ENCODE peak calls at places on chromosomes 6 and 20, in ten cellular contexts. J, I, B, W, Y, S, N, D, U and Q are unnamed samples.

GRCh38 chr6:30955367-30956042 is 14.7 kb downstream of the MUCL3 start:
- DNase-seq in Y (peak), I (peak), S (peak), N (peak), W (peak), U (peak), D (no peak), B (peak), J (peak), Q (peak)

GRCh38 chr6:27565839-27566779 is 93.2 kb upstream of the ZNF184 start:
- DNase-seq in J (no peak), U (no peak), B (no peak), Y (peak), W (peak), D (no peak), I (no peak), S (no peak), N (peak), Q (no peak)

GRCh38 chr6:125596020-125596419 is 153.4 kb upstream of the HEY2 start:
- DNase-seq in W (no peak), S (no peak), Y (no peak), B (no peak), J (no peak), N (no peak), I (no peak), D (no peak), U (no peak), Q (no peak)

GRCh38 chr6:24478903-24479302 is 10.5 kb downstream of the GPLD1 start:
- DNase-seq in W (no peak), I (no peak), S (no peak), Y (no peak), U (no peak), N (no peak), J (no peak), D (no peak), B (no peak), Q (no peak)

GRCh38 chr6:106591111-106591825 is 38.0 kb downstream of the RTN4IP1 start:
- DNase-seq in U (no peak), D (no peak), J (no peak), I (peak), B (no peak), N (peak), Y (no peak), W (peak), S (peak), Q (no peak)

GRCh38 chr20:49674383-49675352 is 39.0 kb downstream of the B4GALT5 start:
- DNase-seq in W (peak), D (no peak), Y (no peak), J (no peak), N (peak), I (no peak), U (peak), B (no peak), S (peak), Q (peak)

GRCh38 chr6:10361428-10361827 is 53.4 kb downstream of the TFAP2A start:
- DNase-seq in I (no peak), W (no peak), S (no peak), D (no peak), B (no peak), Y (no peak), J (no peak), U (no peak), N (no peak), Q (no peak)

GRCh38 chr6:18241208-18241836 is 23.0 kb downstream of the DEK start:
- DNase-seq in N (peak), I (no peak), D (peak), B (no peak), S (peak), W (no peak), Y (no peak), J (no peak), U (no peak), Q (no peak)

GRCh38 chr6:132734694-132735236 is 20.9 kb upstream of the VNN1 start:
- DNase-seq in Y (no peak), U (no peak), W (peak), N (peak), J (no peak), I (peak), S (peak), D (no peak), B (peak), Q (no peak)

GRCh38 chr6:166814386-166814785 is 142.0 kb downstream of the RNASET2 start:
- DNase-seq in N (no peak), B (no peak), Y (no peak), W (no peak), D (no peak), U (no peak), J (no peak), I (no peak), S (no peak), Q (no peak)

GRCh38 chr6:12051861-12052368 is 39.8 kb downstream of the HIVEP1 start:
- DNase-seq in B (no peak), D (no peak), I (peak), J (no peak), W (no peak), N (peak), U (no peak), Y (no peak), S (no peak), Q (peak)

GRCh38 chr6:37130704-37131103 is 39.2 kb upstream of the PIM1 start:
- DNase-seq in I (peak), Y (no peak), J (no peak), U (peak), B (no peak), N (peak), W (no peak), D (peak), S (peak), Q (no peak)

GRCh38 chr6:143370972-143371371 is 79.5 kb downstream of the ADAT2 start:
- DNase-seq in B (no peak), W (no peak), U (no peak), I (no peak), D (no peak), N (no peak), S (no peak), J (no peak), Y (no peak), Q (no peak)

GRCh38 chr20:44745560-44746366 is at the start of gene KCNK15:
- DNase-seq in J (peak), S (peak), I (peak), U (no peak), W (peak), D (no peak), B (peak), Y (peak), N (peak), Q (no peak)

GRCh38 chr6:158793432-158793831 is 25.7 kb downstream of the EZR start:
- DNase-seq in U (no peak), Y (peak), I (peak), J (peak), S (peak), B (peak), N (peak), W (peak), D (peak), Q (peak)

GRCh38 chr6:139996253-139996834 is 621.9 kb upstream of the CITED2 start:
- DNase-seq in Y (peak), B (peak), I (no peak), J (no peak), W (peak), U (no peak), N (peak), D (no peak), S (no peak), Q (peak)

GRCh38 chr6:159968295-159969203 is at the start of gene IGF2R:
- DNase-seq in S (peak), N (peak), B (peak), Y (peak), U (peak), D (peak), I (peak), J (peak), W (peak), Q (peak)

GRCh38 chr6:74091133-74091793 is 395.3 kb downstream of the CD109 start:
- DNase-seq in U (no peak), S (peak), I (peak), J (peak), N (peak), Y (peak), D (peak), B (peak), W (peak), Q (peak)

GRCh38 chr6:28895131-28895812 is 28.5 kb downstream of the TRIM27 start:
- DNase-seq in U (peak), D (peak), Y (peak), B (peak), J (peak), I (peak), S (peak), W (peak), N (peak), Q (peak)

GRCh38 chr6:144007779-144008500 is at the start of gene PLAGL1:
- DNase-seq in D (peak), J (peak), W (peak), S (peak), B (peak), N (peak), Y (peak), I (peak), U (peak), Q (no peak)

GRCh38 chr6:71420693-71421328 is 132.2 kb downstream of the OGFRL1 start:
- DNase-seq in N (peak), Y (peak), W (peak), I (peak), D (peak), U (peak), B (no peak), S (peak), J (peak), Q (no peak)

GRCh38 chr6:7996538-7997225 is 67.5 kb downstream of the BLOC1S5 start:
- DNase-seq in I (no peak), U (no peak), B (peak), N (peak), D (peak), S (no peak), J (peak), Y (no peak), W (no peak), Q (no peak)

GRCh38 chr20:58852559-58853271 is at the start of gene GNAS:
- DNase-seq in W (peak), S (peak), B (peak), N (peak), Y (peak), J (peak), D (peak), I (peak), U (peak), Q (peak)

GRCh38 chr6:136158971-136159370 is 91.1 kb downstream of the MTFR2 start:
- DNase-seq in Y (no peak), B (no peak), W (no peak), J (no peak), U (no peak), I (no peak), D (no peak), S (no peak), N (no peak), Q (no peak)

GRCh38 chr6:130409394-130410095 is 43.7 kb downstream of the TMEM200A start:
- DNase-seq in U (no peak), W (no peak), J (no peak), D (no peak), B (no peak), N (no peak), S (no peak), I (no peak), Y (no peak), Q (no peak)

GRCh38 chr20:32004963-32005362 is 5.3 kb upstream of the CCM2L start:
- DNase-seq in D (no peak), W (peak), N (no peak), J (no peak), B (peak), U (no peak), Y (no peak), S (peak), I (peak), Q (peak)

GRCh38 chr6:40674170-40674569 is 87.0 kb upstream of the LRFN2 start:
- DNase-seq in W (no peak), J (peak), D (no peak), B (no peak), Y (no peak), N (no peak), I (no peak), U (no peak), S (no peak), Q (no peak)

GRCh38 chr20:58342104-58342945 is 32.8 kb downstream of the RAB22A start:
- DNase-seq in U (no peak), J (no peak), N (peak), B (no peak), D (peak), W (no peak), Y (no peak), I (peak), S (peak), Q (no peak)

GRCh38 chr6:17869010-17869752 is 118.3 kb downstream of the KIF13A start:
- DNase-seq in N (peak), U (no peak), B (peak), W (no peak), I (peak), D (peak), S (peak), Y (no peak), J (peak), Q (no peak)

GRCh38 chr6:9140181-9140580 is 704.8 kb upstream of the SLC35B3 start:
- DNase-seq in U (peak), W (no peak), B (no peak), D (no peak), Y (no peak), J (no peak), I (no peak), N (peak), S (peak), Q (no peak)

GRCh38 chr6:36752187-36752885 is 54.7 kb downstream of the RAB44 start:
- DNase-seq in I (no peak), W (no peak), Y (no peak), J (no peak), D (peak), S (peak), U (peak), B (no peak), N (no peak), Q (no peak)

DNA sequence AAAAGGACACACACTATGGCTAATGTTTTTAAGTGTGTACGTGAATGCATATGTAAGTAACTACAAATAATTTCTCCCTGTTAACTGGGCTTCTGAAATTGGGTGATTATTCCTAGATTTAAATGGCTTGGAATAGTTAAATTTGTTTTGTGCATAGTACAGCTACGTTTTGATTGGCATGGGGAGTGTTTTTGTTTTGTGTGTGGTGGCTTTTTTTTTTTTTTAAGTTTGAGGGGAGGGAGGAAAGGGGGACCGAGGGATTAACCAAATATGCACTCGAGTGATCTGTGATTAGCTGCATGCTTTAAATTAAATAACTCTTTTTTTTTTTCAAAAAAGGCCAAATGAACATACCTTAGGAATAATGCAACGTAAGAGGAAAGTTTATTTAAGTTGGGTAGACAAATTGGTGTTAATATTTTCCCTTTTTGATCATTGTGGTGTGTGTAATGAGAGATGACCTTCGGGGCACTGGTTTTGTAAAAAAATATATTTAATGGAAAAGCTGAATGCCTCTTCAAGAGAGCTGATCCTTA is 1.4 kb downstream of the JARID2 start:
- DNase-seq in I (peak), U (no peak), D (no peak), N (no peak), J (no peak), S (no peak), W (no peak), B (no peak), Y (peak), Q (no peak)
- H3K9ac ChIP-seq in I (peak), U (peak), D (peak), N (peak), J (peak), S (peak), W (peak), B (peak), Y (no peak), Q (peak)

GRCh38 chr6:146770275-146770964 is 171.6 kb downstream of the ADGB start:
- DNase-seq in B (no peak), D (no peak), Y (no peak), W (peak), S (no peak), N (no peak), I (no peak), J (no peak), U (no peak), Q (no peak)
- H3K9ac ChIP-seq in B (no peak), D (no peak), Y (no peak), W (no peak), S (no peak), N (no peak), I (no peak), J (no peak), U (no peak), Q (no peak)

GRCh38 chr20:37827605-37828004 is 75.3 kb upstream of the VSTM2L start:
- DNase-seq in J (no peak), W (no peak), S (no peak), D (no peak), B (no peak), U (no peak), N (no peak), I (no peak), Y (no peak), Q (no peak)
- H3K9ac ChIP-seq in J (no peak), W (no peak), S (no peak), D (no peak), B (no peak), U (no peak), N (no peak), I (no peak), Y (no peak), Q (no peak)

DNA sequence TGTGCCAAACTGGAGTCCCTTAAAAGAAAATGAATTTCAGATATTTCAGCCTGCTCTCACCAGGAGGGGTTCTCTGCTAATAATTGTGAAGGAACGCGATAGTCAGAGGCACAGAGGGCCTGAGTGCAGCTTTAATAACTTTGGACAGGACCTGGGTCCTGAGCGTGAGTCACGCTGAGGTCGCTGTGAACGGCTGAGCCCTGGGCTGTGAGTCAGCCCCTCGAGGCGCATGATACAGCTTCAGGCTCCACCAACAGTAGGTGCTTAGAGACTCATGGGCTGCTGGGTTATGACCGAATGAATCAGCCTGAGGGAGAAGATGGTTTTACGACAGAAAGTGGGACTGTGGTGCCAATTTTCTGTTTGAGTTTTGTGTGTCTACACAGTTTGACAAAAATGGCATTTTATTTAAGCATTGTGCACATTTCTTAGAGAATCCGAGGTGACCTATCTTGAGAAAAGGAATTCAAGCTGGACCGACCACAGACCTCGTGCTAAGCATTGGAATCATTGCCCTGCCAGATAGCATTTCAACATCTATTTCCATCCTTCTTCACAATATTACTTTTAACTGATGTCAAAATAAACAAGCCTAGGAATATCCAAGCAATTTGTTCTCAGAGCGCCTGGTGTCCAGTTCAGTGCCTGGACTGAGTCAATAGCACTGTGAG is 183.0 kb downstream of the THBS2 start:
- DNase-seq in S (peak), D (no peak), I (peak), Y (no peak), N (peak), U (peak), B (peak), J (no peak), W (peak), Q (no peak)
- H3K9ac ChIP-seq in S (peak), D (no peak), I (peak), Y (no peak), N (no peak), U (no peak), B (no peak), J (peak), W (no peak), Q (no peak)

DNA sequence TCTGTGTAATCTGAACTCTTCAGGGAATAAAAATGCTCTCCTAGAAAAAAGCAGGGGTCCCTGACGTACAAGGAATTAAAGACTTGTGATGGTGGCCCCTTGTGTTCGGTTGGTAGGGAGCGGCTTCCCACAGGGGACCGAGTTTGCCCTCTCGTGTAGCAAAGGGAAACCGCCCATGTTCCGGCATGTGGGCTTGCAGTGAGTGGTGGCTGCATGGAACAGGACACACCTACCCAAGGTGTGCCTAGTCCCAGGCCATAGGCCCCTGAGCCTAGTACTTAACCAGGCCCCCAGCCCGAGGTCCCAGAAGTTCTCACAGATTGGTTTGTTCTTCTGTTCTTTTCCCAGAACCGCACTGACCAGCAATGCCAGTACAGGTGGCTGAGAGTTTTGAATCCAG is 15.5 kb downstream of the MYBL2 start:
- DNase-seq in I (no peak), U (no peak), S (no peak), J (no peak), D (no peak), Y (no peak), B (no peak), W (no peak), N (no peak), Q (no peak)
- H3K9ac ChIP-seq in I (no peak), U (no peak), S (no peak), J (no peak), D (no peak), Y (no peak), B (no peak), W (no peak), N (no peak), Q (peak)

DNA sequence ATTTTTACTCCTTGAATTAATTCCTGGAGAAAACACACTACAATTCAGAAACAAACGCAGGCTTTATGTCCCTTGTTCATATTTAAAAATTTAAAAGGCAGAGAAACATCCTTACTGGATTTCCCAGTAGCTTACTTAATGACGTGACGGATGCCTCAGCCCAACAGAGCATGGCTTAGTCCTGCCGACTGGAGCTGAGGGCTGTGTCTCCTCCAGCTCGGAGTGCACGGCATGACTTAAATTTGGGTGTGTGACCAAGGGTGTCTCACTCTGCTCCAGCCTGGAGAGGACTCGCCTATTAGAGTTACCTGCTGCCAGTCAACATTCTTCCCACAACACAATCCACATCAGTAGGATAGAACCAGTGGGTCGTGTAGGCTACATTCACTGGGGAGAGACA is 107.1 kb downstream of the PSMB1 start:
- DNase-seq in I (no peak), U (no peak), D (no peak), N (no peak), Y (no peak), B (no peak), W (no peak), J (no peak), S (no peak), Q (no peak)
- H3K9ac ChIP-seq in I (no peak), U (no peak), D (no peak), N (no peak), Y (no peak), B (no peak), W (no peak), J (no peak), S (no peak), Q (no peak)

GRCh38 chr6:2839195-2839981 is 2.3 kb downstream of the SERPINB1 start:
- DNase-seq in W (no peak), Y (no peak), U (no peak), D (peak), B (no peak), S (peak), J (no peak), I (peak), N (peak), Q (no peak)

GRCh38 chr6:2842139-2842552 is 483 bp upstream of the SERPINB1 start:
- DNase-seq in U (peak), N (no peak), B (no peak), D (no peak), J (no peak), Y (no peak), S (no peak), I (no peak), W (no peak), Q (no peak)

GRCh38 chr6:2841264-2842138 is at the start of gene SERPINB1:
- DNase-seq in W (peak), Y (peak), B (peak), U (peak), S (peak), I (peak), J (peak), D (peak), N (peak), Q (no peak)

GRCh38 chr6:2839982-2840793 is 1.5 kb downstream of the SERPINB1 start:
- DNase-seq in I (no peak), U (no peak), S (peak), B (no peak), D (no peak), J (no peak), N (no peak), W (no peak), Y (no peak), Q (no peak)

GRCh38 chr6:2840794-2841061 is 935 bp downstream of the SERPINB1 start:
- DNase-seq in Y (no peak), S (no peak), D (no peak), I (no peak), N (no peak), W (no peak), U (no peak), J (no peak), B (no peak), Q (no peak)
- H3K9ac ChIP-seq in Y (no peak), S (peak), D (no peak), I (peak), N (peak), W (peak), U (peak), J (peak), B (peak), Q (no peak)

GRCh38 chr6:38180586-38180985 is 361.1 kb downstream of the ZFAND3 start:
- DNase-seq in Y (no peak), N (no peak), S (no peak), D (no peak), J (no peak), U (no peak), B (no peak), I (no peak), W (no peak), Q (no peak)
- H3K9ac ChIP-seq in Y (no peak), N (no peak), S (no peak), D (no peak), J (no peak), U (no peak), B (no peak), I (no peak), W (no peak), Q (no peak)